ENCODE peak calls at places on chromosome 12, in five cellular contexts. One of them, this sample, is unnamed.

GRCh38 chr12:107322063-107322462 is 228.7 kb upstream of the CRY1 start:
- DNase-seq in HFF-Myc: no peak
- DNase-seq in gastrocnemius medialis: no peak
- DNase-seq in fibroblast of lung: no peak
- DNase-seq in epithelial cell of esophagus: no peak
- DNase-seq in this sample: no peak

GRCh38 chr12:22018860-22019259 is 27.2 kb upstream of the CMAS start:
- DNase-seq in gastrocnemius medialis: no peak
- DNase-seq in HFF-Myc: no peak
- DNase-seq in fibroblast of lung: no peak
- DNase-seq in epithelial cell of esophagus: peak
- DNase-seq in this sample: no peak

GRCh38 chr12:102885043-102885932 is 31.8 kb downstream of the PAH start:
- DNase-seq in gastrocnemius medialis: no peak
- DNase-seq in fibroblast of lung: no peak
- DNase-seq in epithelial cell of esophagus: no peak
- DNase-seq in HFF-Myc: no peak
- DNase-seq in this sample: no peak

GRCh38 chr12:19998968-19999792 is 369.2 kb upstream of the PDE3A start:
- DNase-seq in gastrocnemius medialis: no peak
- DNase-seq in HFF-Myc: no peak
- DNase-seq in epithelial cell of esophagus: no peak
- DNase-seq in fibroblast of lung: no peak
- DNase-seq in this sample: no peak

GRCh38 chr12:105721051-105721825 is 390.7 kb downstream of the C12orf75 start:
- DNase-seq in gastrocnemius medialis: no peak
- DNase-seq in fibroblast of lung: peak
- DNase-seq in epithelial cell of esophagus: no peak
- DNase-seq in HFF-Myc: no peak
- DNase-seq in this sample: no peak

GRCh38 chr12:111361717-111362576 is 6.9 kb downstream of the PHETA1 start:
- DNase-seq in epithelial cell of esophagus: no peak
- DNase-seq in HFF-Myc: no peak
- DNase-seq in fibroblast of lung: no peak
- DNase-seq in gastrocnemius medialis: no peak
- DNase-seq in this sample: no peak

GRCh38 chr12:22034709-22035506 is 11.1 kb upstream of the CMAS start:
- DNase-seq in fibroblast of lung: peak
- DNase-seq in HFF-Myc: no peak
- DNase-seq in gastrocnemius medialis: no peak
- DNase-seq in epithelial cell of esophagus: no peak
- DNase-seq in this sample: no peak

GRCh38 chr12:126907900-126908764 is 1358.8 kb upstream of the TMEM132C start:
- DNase-seq in epithelial cell of esophagus: no peak
- DNase-seq in gastrocnemius medialis: no peak
- DNase-seq in fibroblast of lung: no peak
- DNase-seq in HFF-Myc: no peak
- DNase-seq in this sample: no peak

GRCh38 chr12:53484686-53485567 is 14.3 kb downstream of the MAP3K12 start:
- DNase-seq in fibroblast of lung: peak
- DNase-seq in gastrocnemius medialis: no peak
- DNase-seq in epithelial cell of esophagus: peak
- DNase-seq in HFF-Myc: no peak
- DNase-seq in this sample: no peak

GRCh38 chr12:107317751-107318553 is 224.6 kb upstream of the CRY1 start:
- DNase-seq in fibroblast of lung: peak
- DNase-seq in epithelial cell of esophagus: peak
- DNase-seq in HFF-Myc: peak
- DNase-seq in gastrocnemius medialis: peak
- DNase-seq in this sample: peak

GRCh38 chr12:12180136-12180535 is 86.7 kb downstream of the LRP6 start:
- DNase-seq in epithelial cell of esophagus: no peak
- DNase-seq in gastrocnemius medialis: no peak
- DNase-seq in fibroblast of lung: peak
- DNase-seq in HFF-Myc: no peak
- DNase-seq in this sample: no peak

GRCh38 chr12:9108504-9109212 is 7.1 kb downstream of the A2M start:
- DNase-seq in epithelial cell of esophagus: no peak
- DNase-seq in HFF-Myc: no peak
- DNase-seq in fibroblast of lung: no peak
- DNase-seq in gastrocnemius medialis: no peak
- DNase-seq in this sample: no peak

GRCh38 chr12:6205144-6205539 is 4.9 kb downstream of the CD9 start:
- DNase-seq in gastrocnemius medialis: no peak
- DNase-seq in epithelial cell of esophagus: no peak
- DNase-seq in HFF-Myc: no peak
- DNase-seq in fibroblast of lung: no peak
- DNase-seq in this sample: peak

GRCh38 chr12:4267904-4268548 is 5.5 kb upstream of the CCND2 start:
- DNase-seq in gastrocnemius medialis: no peak
- DNase-seq in epithelial cell of esophagus: no peak
- DNase-seq in fibroblast of lung: no peak
- DNase-seq in HFF-Myc: no peak
- DNase-seq in this sample: no peak

GRCh38 chr12:14716848-14717444 is 20.5 kb upstream of the GUCY2C start:
- DNase-seq in gastrocnemius medialis: no peak
- DNase-seq in epithelial cell of esophagus: peak
- DNase-seq in HFF-Myc: peak
- DNase-seq in fibroblast of lung: peak
- DNase-seq in this sample: peak

DNA sequence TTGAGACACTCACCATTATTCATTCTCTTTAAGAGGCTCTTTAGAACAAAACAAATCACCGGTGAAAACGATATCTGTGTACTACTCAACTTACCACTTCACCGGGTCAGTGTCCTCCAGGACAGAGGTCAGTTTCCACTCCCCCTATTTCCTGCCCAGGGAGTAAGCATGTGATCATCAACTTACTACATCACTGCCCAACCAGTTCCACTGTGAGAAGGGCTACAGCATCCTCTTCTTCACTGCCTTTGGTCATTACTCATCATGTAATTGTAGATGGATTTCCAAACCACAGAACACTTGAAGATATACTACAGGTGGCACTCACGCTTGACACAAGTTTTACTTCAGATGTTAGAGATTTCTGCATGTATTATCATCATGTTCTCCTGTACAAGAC is 5.7 kb downstream of the TMCC3 start:
- DNase-seq in gastrocnemius medialis: peak
- DNase-seq in fibroblast of lung: peak
- DNase-seq in epithelial cell of esophagus: peak
- DNase-seq in HFF-Myc: peak
- DNase-seq in this sample: peak
- H3K4me3 ChIP-seq in gastrocnemius medialis: peak
- H3K4me3 ChIP-seq in fibroblast of lung: no peak
- H3K4me3 ChIP-seq in epithelial cell of esophagus: no peak
- H3K4me3 ChIP-seq in HFF-Myc: no peak
- H3K4me3 ChIP-seq in this sample: no peak

GRCh38 chr12:92139634-92140555 is 5.8 kb downstream of the BTG1 start:
- DNase-seq in HFF-Myc: no peak
- DNase-seq in epithelial cell of esophagus: peak
- DNase-seq in gastrocnemius medialis: no peak
- DNase-seq in fibroblast of lung: peak
- DNase-seq in this sample: peak
- H3K4me3 ChIP-seq in HFF-Myc: peak
- H3K4me3 ChIP-seq in epithelial cell of esophagus: peak
- H3K4me3 ChIP-seq in gastrocnemius medialis: peak
- H3K4me3 ChIP-seq in fibroblast of lung: peak
- H3K4me3 ChIP-seq in this sample: peak

DNA sequence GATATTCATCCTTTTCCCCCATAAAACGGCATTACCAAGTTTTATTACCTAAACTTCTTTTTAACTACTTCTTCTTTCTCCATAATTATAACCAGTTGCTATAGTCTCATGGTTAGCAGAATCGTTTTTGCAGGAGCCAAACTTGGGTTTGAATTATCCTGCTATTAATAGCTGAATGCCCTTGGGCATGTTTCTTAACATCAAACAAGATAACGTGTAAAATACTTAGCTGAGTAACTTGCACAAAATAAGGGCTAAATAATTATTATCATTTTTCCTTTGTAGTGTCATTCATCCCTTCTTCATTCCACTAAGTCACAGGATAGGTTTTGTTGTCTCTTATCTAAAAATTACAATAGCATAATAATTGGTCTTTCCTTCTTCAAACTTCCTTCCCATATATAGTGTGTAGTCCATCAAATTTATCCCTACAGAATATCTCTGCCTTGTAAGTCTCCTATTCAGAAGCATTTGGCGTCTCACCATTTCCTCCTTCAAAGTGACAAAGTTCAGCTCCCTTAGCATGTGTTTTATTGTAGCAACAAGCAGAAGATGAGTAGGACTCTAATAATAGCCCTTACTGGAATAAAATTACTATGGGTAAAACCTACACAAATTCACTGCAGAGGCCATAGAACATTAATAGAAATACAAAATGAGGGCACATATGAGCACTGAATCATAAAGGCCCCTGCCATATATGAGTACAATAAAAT is 63.8 kb downstream of the FAR2 start:
- DNase-seq in gastrocnemius medialis: no peak
- DNase-seq in HFF-Myc: no peak
- DNase-seq in epithelial cell of esophagus: no peak
- DNase-seq in fibroblast of lung: no peak
- DNase-seq in this sample: peak
- H3K4me3 ChIP-seq in gastrocnemius medialis: no peak
- H3K4me3 ChIP-seq in HFF-Myc: no peak
- H3K4me3 ChIP-seq in epithelial cell of esophagus: no peak
- H3K4me3 ChIP-seq in fibroblast of lung: no peak
- H3K4me3 ChIP-seq in this sample: no peak

GRCh38 chr12:66964629-66965028 is 285.8 kb upstream of the GRIP1 start:
- DNase-seq in gastrocnemius medialis: no peak
- DNase-seq in epithelial cell of esophagus: no peak
- DNase-seq in HFF-Myc: no peak
- DNase-seq in fibroblast of lung: peak
- DNase-seq in this sample: no peak
- H3K4me3 ChIP-seq in gastrocnemius medialis: no peak
- H3K4me3 ChIP-seq in epithelial cell of esophagus: no peak
- H3K4me3 ChIP-seq in HFF-Myc: no peak
- H3K4me3 ChIP-seq in fibroblast of lung: no peak
- H3K4me3 ChIP-seq in this sample: no peak

DNA sequence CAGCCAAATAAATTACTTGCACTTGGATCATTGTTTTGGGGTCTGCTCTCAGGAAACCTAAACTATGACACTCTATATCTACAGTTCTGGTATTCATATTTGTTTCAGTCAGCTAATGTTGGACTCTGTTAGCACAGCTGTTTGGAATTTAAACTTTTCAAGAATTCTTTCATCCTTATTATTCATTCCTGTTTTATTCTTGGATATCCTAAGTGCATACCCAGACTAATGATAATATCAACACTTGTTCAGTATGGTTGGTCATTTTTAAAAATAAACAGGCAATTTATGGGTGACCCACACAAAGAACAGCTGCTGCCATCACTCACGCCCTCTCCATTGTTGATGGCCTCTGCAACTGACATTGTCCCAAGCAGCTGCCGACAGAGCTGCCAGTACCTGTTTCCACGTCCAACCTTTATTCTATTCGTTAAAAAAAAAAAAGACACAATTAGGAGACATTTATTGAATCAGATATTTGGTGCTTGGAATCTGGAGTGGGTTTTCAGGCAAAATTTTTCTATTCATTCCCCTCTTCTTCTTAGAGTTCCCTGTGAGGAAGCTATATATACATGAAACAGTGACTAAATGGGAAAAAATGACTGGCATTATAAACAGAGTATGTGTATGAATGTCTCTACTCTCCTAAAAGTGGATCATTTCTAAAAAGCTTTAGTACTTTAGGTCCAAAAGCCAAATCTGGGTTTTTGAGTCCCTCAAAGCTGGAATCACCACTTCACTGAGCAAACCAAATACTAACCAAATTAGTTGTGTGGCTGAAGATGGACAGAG is 252.0 kb upstream of the NAV3 start:
- DNase-seq in fibroblast of lung: peak
- DNase-seq in epithelial cell of esophagus: no peak
- DNase-seq in gastrocnemius medialis: no peak
- DNase-seq in HFF-Myc: no peak
- DNase-seq in this sample: peak
- H3K4me3 ChIP-seq in fibroblast of lung: no peak
- H3K4me3 ChIP-seq in epithelial cell of esophagus: no peak
- H3K4me3 ChIP-seq in gastrocnemius medialis: no peak
- H3K4me3 ChIP-seq in HFF-Myc: no peak
- H3K4me3 ChIP-seq in this sample: no peak

GRCh38 chr12:118816296-118816695 is 165.0 kb upstream of the SRRM4 start:
- DNase-seq in gastrocnemius medialis: no peak
- DNase-seq in fibroblast of lung: no peak
- DNase-seq in epithelial cell of esophagus: no peak
- DNase-seq in HFF-Myc: no peak
- DNase-seq in this sample: no peak

DNA sequence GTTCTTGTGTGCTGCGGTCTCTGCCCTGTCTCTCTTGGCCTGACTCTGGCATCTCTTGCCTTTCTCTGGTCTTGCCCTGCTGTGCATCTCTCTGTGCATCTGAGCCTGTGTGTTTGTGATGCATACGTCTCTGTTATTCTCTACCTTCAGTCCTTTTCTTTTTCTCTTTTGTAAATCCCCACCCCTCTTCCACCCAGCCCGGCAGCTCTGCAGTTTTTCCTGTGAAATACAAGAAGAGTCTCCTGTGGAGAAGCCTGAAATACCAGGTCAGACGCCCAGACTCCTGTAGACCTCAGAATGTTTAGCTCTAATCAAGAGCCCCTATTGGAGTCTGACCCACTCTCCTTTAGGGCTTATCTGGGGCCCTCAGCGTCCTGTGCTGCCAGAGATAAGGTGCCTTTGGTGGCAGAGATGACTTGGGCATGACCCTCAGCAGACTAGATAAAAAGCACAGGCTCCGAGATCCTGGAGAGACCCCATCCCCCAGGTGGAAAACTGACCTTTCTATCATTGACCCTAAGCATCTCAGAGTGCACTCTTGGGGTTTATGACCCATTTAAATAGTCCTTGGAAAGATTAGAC is 167.5 kb upstream of the SRRM4 start:
- DNase-seq in HFF-Myc: no peak
- DNase-seq in fibroblast of lung: no peak
- DNase-seq in epithelial cell of esophagus: no peak
- DNase-seq in gastrocnemius medialis: no peak
- DNase-seq in this sample: no peak
- H3K4me3 ChIP-seq in HFF-Myc: no peak
- H3K4me3 ChIP-seq in fibroblast of lung: no peak
- H3K4me3 ChIP-seq in epithelial cell of esophagus: no peak
- H3K4me3 ChIP-seq in gastrocnemius medialis: no peak
- H3K4me3 ChIP-seq in this sample: no peak